ENCODE peak calls at places on chromosomes 11 and 22, in ten cellular contexts. C is NCI-H1930, T is germinal center, N is hippocampal formation, P is GM13976, W is EL, S is dermis microvascular lymphatic vessel endothelial cell, Q is HFF-Myc, Z is memory B cell, A is neural crest cell. G is an unnamed sample.

GRCh38 chr11:122633219-122633829 is 22.2 kb upstream of the UBASH3B start:
- DNase-seq in C (no peak), T (peak), N (peak), P (peak), W (peak), S (peak), Q (no peak), Z (no peak), A (no peak), G (peak)

GRCh38 chr11:118434553-118435232 is 1.6 kb upstream of the KMT2A start:
- DNase-seq in C (peak), T (peak), N (no peak), P (peak), W (peak), S (peak), Q (no peak), Z (peak), A (peak), G (peak)

GRCh38 chr22:43042101-43042780 is 27.3 kb upstream of the PACSIN2 start:
- DNase-seq in C (no peak), T (no peak), N (peak), P (no peak), W (no peak), S (no peak), Q (no peak), Z (no peak), A (no peak), G (no peak)

GRCh38 chr22:36856792-36857135 is 4.0 kb upstream of the NCF4 start:
- DNase-seq in C (no peak), T (no peak), N (no peak), P (no peak), W (no peak), S (no peak), Q (no peak), Z (no peak), A (no peak), G (no peak)

GRCh38 chr22:46290121-46290842 is 6.4 kb upstream of the GTSE1 start:
- DNase-seq in C (no peak), T (no peak), N (no peak), P (no peak), W (no peak), S (no peak), Q (no peak), Z (no peak), A (no peak), G (no peak)

GRCh38 chr11:124070906-124071621 is 29.9 kb upstream of the OR10G7 start:
- DNase-seq in C (peak), T (peak), N (peak), P (peak), W (peak), S (peak), Q (peak), Z (peak), A (peak), G (peak)

GRCh38 chr11:6523253-6523652 is 26.2 kb downstream of the DNHD1 start:
- DNase-seq in C (no peak), T (no peak), N (no peak), P (no peak), W (peak), S (peak), Q (no peak), Z (no peak), A (no peak), G (no peak)

GRCh38 chr11:95451682-95452081 is 220.7 kb upstream of the SESN3 start:
- DNase-seq in C (no peak), T (no peak), N (no peak), P (no peak), W (peak), S (no peak), Q (no peak), Z (no peak), A (no peak), G (no peak)

GRCh38 chr11:69730500-69730899 is 26.7 kb upstream of the FGF19 start:
- DNase-seq in C (no peak), T (no peak), N (no peak), P (no peak), W (no peak), S (no peak), Q (no peak), Z (no peak), A (no peak), G (no peak)

GRCh38 chr11:37929100-37929649 is 1331.1 kb upstream of the RAG2 start:
- DNase-seq in C (no peak), T (no peak), N (no peak), P (no peak), W (no peak), S (no peak), Q (no peak), Z (no peak), A (no peak), G (no peak)

GRCh38 chr22:19668748-19669147 is 45.6 kb upstream of the SEPTIN5 start:
- DNase-seq in C (no peak), T (no peak), N (no peak), P (no peak), W (no peak), S (no peak), Q (no peak), Z (no peak), A (no peak), G (no peak)

G was measured in Calu3.